ENCODE peak calls at places on chromosomes 3 and 15, in six cellular contexts. One of them, this sample, is unnamed.

GRCh38 chr15:101669744-101670143 is 17.6 kb upstream of the TM2D3 start:
- DNase-seq in left ventricle myocardium inferior: no peak
- DNase-seq in HS-27A: no peak
- DNase-seq in GM13976: no peak
- DNase-seq in H54: no peak
- DNase-seq in astrocyte of the hippocampus: no peak
- DNase-seq in this sample: no peak

GRCh38 chr3:5301671-5302297 is 114.3 kb downstream of the EDEM1 start:
- DNase-seq in HS-27A: no peak
- DNase-seq in GM13976: no peak
- DNase-seq in left ventricle myocardium inferior: no peak
- DNase-seq in astrocyte of the hippocampus: no peak
- DNase-seq in H54: no peak
- DNase-seq in this sample: no peak

GRCh38 chr15:65824031-65824743 is 32.1 kb upstream of the DENND4A start:
- DNase-seq in H54: peak
- DNase-seq in astrocyte of the hippocampus: peak
- DNase-seq in left ventricle myocardium inferior: no peak
- DNase-seq in HS-27A: peak
- DNase-seq in GM13976: no peak
- DNase-seq in this sample: peak

GRCh38 chr3:125683067-125683844 is 88.0 kb upstream of the OSBPL11 start:
- DNase-seq in left ventricle myocardium inferior: peak
- DNase-seq in H54: no peak
- DNase-seq in GM13976: no peak
- DNase-seq in astrocyte of the hippocampus: no peak
- DNase-seq in HS-27A: no peak
- DNase-seq in this sample: no peak

GRCh38 chr15:77024273-77025065 is 29.5 kb downstream of the PSTPIP1 start:
- DNase-seq in HS-27A: no peak
- DNase-seq in GM13976: peak
- DNase-seq in astrocyte of the hippocampus: peak
- DNase-seq in left ventricle myocardium inferior: peak
- DNase-seq in H54: peak
- DNase-seq in this sample: peak

GRCh38 chr3:22887664-22888291 is 315.3 kb upstream of the UBE2E2 start:
- DNase-seq in HS-27A: no peak
- DNase-seq in astrocyte of the hippocampus: peak
- DNase-seq in GM13976: no peak
- DNase-seq in H54: no peak
- DNase-seq in left ventricle myocardium inferior: no peak
- DNase-seq in this sample: no peak

GRCh38 chr3:96319176-96319575 is 495.2 kb upstream of the EPHA6 start:
- DNase-seq in left ventricle myocardium inferior: no peak
- DNase-seq in GM13976: no peak
- DNase-seq in astrocyte of the hippocampus: no peak
- DNase-seq in H54: no peak
- DNase-seq in HS-27A: no peak
- DNase-seq in this sample: no peak

GRCh38 chr3:8223766-8224165 is 277.9 kb upstream of the LMCD1 start:
- DNase-seq in left ventricle myocardium inferior: no peak
- DNase-seq in GM13976: no peak
- DNase-seq in HS-27A: no peak
- DNase-seq in astrocyte of the hippocampus: peak
- DNase-seq in H54: no peak
- DNase-seq in this sample: peak

GRCh38 chr3:144018776-144019175 is 47.2 kb downstream of the DIPK2A start:
- DNase-seq in H54: no peak
- DNase-seq in GM13976: no peak
- DNase-seq in HS-27A: peak
- DNase-seq in astrocyte of the hippocampus: peak
- DNase-seq in left ventricle myocardium inferior: no peak
- DNase-seq in this sample: no peak

GRCh38 chr3:58989173-58989572 is 60.7 kb downstream of the CFAP20DC start:
- DNase-seq in left ventricle myocardium inferior: no peak
- DNase-seq in HS-27A: no peak
- DNase-seq in H54: no peak
- DNase-seq in astrocyte of the hippocampus: no peak
- DNase-seq in GM13976: no peak
- DNase-seq in this sample: no peak

GRCh38 chr15:83365370-83365938 is 81.0 kb upstream of the BNC1 start:
- DNase-seq in H54: peak
- DNase-seq in GM13976: no peak
- DNase-seq in left ventricle myocardium inferior: peak
- DNase-seq in HS-27A: peak
- DNase-seq in astrocyte of the hippocampus: peak
- DNase-seq in this sample: no peak

GRCh38 chr15:48936666-48937065 is 27.1 kb downstream of the SHC4 start:
- DNase-seq in HS-27A: no peak
- DNase-seq in astrocyte of the hippocampus: peak
- DNase-seq in GM13976: no peak
- DNase-seq in H54: no peak
- DNase-seq in left ventricle myocardium inferior: no peak
- DNase-seq in this sample: no peak

GRCh38 chr3:57068437-57069089 is 8.1 kb downstream of the SPATA12 start:
- DNase-seq in left ventricle myocardium inferior: peak
- DNase-seq in HS-27A: peak
- DNase-seq in astrocyte of the hippocampus: peak
- DNase-seq in H54: peak
- DNase-seq in GM13976: peak
- DNase-seq in this sample: peak

GRCh38 chr3:60010778-60011177 is 961.0 kb upstream of the CFAP20DC start:
- DNase-seq in left ventricle myocardium inferior: no peak
- DNase-seq in astrocyte of the hippocampus: no peak
- DNase-seq in H54: no peak
- DNase-seq in HS-27A: no peak
- DNase-seq in GM13976: peak
- DNase-seq in this sample: no peak

GRCh38 chr15:99564221-99565030 is 1.4 kb upstream of the MEF2A start:
- DNase-seq in H54: no peak
- DNase-seq in GM13976: peak
- DNase-seq in astrocyte of the hippocampus: peak
- DNase-seq in HS-27A: no peak
- DNase-seq in left ventricle myocardium inferior: no peak
- DNase-seq in this sample: peak

GRCh38 chr15:45714501-45715488 is 80.0 kb downstream of the SQOR start:
- DNase-seq in GM13976: no peak
- DNase-seq in left ventricle myocardium inferior: peak
- DNase-seq in HS-27A: peak
- DNase-seq in astrocyte of the hippocampus: peak
- DNase-seq in H54: no peak
- DNase-seq in this sample: no peak

GRCh38 chr15:69612112-69612511 is 159.5 kb downstream of the RPLP1 start:
- DNase-seq in GM13976: no peak
- DNase-seq in H54: no peak
- DNase-seq in HS-27A: no peak
- DNase-seq in left ventricle myocardium inferior: peak
- DNase-seq in astrocyte of the hippocampus: no peak
- DNase-seq in this sample: no peak

GRCh38 chr15:72554471-72555425 is 80.6 kb downstream of the ARIH1 start:
- DNase-seq in HS-27A: peak
- DNase-seq in left ventricle myocardium inferior: no peak
- DNase-seq in astrocyte of the hippocampus: peak
- DNase-seq in H54: no peak
- DNase-seq in GM13976: no peak
- DNase-seq in this sample: no peak

GRCh38 chr3:46887980-46888494 is 10.5 kb downstream of the PTH1R start:
- DNase-seq in HS-27A: no peak
- DNase-seq in left ventricle myocardium inferior: no peak
- DNase-seq in astrocyte of the hippocampus: no peak
- DNase-seq in GM13976: no peak
- DNase-seq in H54: no peak
- DNase-seq in this sample: no peak

GRCh38 chr3:46668591-46668990 is 24.9 kb downstream of the ALS2CL start:
- DNase-seq in H54: no peak
- DNase-seq in left ventricle myocardium inferior: no peak
- DNase-seq in astrocyte of the hippocampus: no peak
- DNase-seq in HS-27A: no peak
- DNase-seq in GM13976: peak
- DNase-seq in this sample: no peak

GRCh38 chr3:52912885-52913731 is 15.8 kb upstream of the STIMATE start:
- DNase-seq in H54: no peak
- DNase-seq in left ventricle myocardium inferior: no peak
- DNase-seq in astrocyte of the hippocampus: no peak
- DNase-seq in GM13976: no peak
- DNase-seq in HS-27A: no peak
- DNase-seq in this sample: no peak

GRCh38 chr15:57133127-57133968 is 214.9 kb downstream of the TCF12 start:
- DNase-seq in GM13976: peak
- DNase-seq in astrocyte of the hippocampus: peak
- DNase-seq in left ventricle myocardium inferior: no peak
- DNase-seq in HS-27A: no peak
- DNase-seq in H54: no peak
- DNase-seq in this sample: no peak

GRCh38 chr3:112087746-112088145 is 1.6 kb downstream of the C3orf52 start:
- DNase-seq in HS-27A: no peak
- DNase-seq in GM13976: no peak
- DNase-seq in H54: no peak
- DNase-seq in astrocyte of the hippocampus: no peak
- DNase-seq in left ventricle myocardium inferior: no peak
- DNase-seq in this sample: no peak

GRCh38 chr3:16464499-16465150 is 48.9 kb downstream of the RFTN1 start:
- DNase-seq in GM13976: no peak
- DNase-seq in HS-27A: no peak
- DNase-seq in H54: no peak
- DNase-seq in astrocyte of the hippocampus: peak
- DNase-seq in left ventricle myocardium inferior: no peak
- DNase-seq in this sample: no peak

GRCh38 chr3:138673641-138674040 is 65.1 kb downstream of the FAIM start:
- DNase-seq in H54: no peak
- DNase-seq in HS-27A: no peak
- DNase-seq in astrocyte of the hippocampus: peak
- DNase-seq in GM13976: no peak
- DNase-seq in left ventricle myocardium inferior: no peak
- DNase-seq in this sample: no peak

This sample was measured in aorta.